ENCODE peak calls at places on chromosomes 6 and 20, in five cellular contexts. W, B, P, M and Q are unnamed samples.

GRCh38 chr6:111983197-111983596 is 70.7 kb upstream of the CCN6 start:
- DNase-seq in M (no peak), W (no peak), B (no peak), P (no peak), Q (no peak)

GRCh38 chr6:16731503-16732018 is 29.7 kb downstream of the ATXN1 start:
- DNase-seq in P (no peak), M (no peak), W (peak; percentile 59), B (no peak), Q (no peak)

GRCh38 chr6:142796571-142796970 is 148.4 kb downstream of the HIVEP2 start:
- DNase-seq in B (no peak), W (no peak), P (peak; percentile 33), M (peak; percentile 49), Q (no peak)

GRCh38 chr6:31734703-31735500 is 1.4 kb downstream of the CLIC1 start:
- DNase-seq in B (no peak), M (peak; percentile 64), W (peak; percentile 62), P (no peak), Q (no peak)

GRCh38 chr20:46894971-46895905 is 595 bp downstream of the EYA2 start:
- DNase-seq in B (no peak), M (peak; percentile 64), W (no peak), P (peak; percentile 35), Q (no peak)

GRCh38 chr6:17881085-17881883 is 106.2 kb downstream of the KIF13A start:
- DNase-seq in P (no peak), M (no peak), W (no peak), B (no peak), Q (no peak)

GRCh38 chr6:74368746-74369145 is 672.7 kb downstream of the CD109 start:
- DNase-seq in P (no peak), B (no peak), M (no peak), W (no peak), Q (no peak)

GRCh38 chr20:1094706-1095220 is 23.6 kb upstream of the PSMF1 start:
- DNase-seq in W (no peak), M (no peak), P (no peak), B (no peak), Q (no peak)

GRCh38 chr20:45337367-45338120 is 10.7 kb downstream of the SDC4 start:
- DNase-seq in W (no peak), M (peak; percentile 63), P (no peak), B (no peak), Q (no peak)

GRCh38 chr6:17845598-17845997 is 138.9 kb upstream of the NUP153 start:
- DNase-seq in M (peak; percentile 8), B (no peak), W (no peak), P (no peak), Q (no peak)